ENCODE peak calls at places on chromosomes 11 and 22, in four cellular contexts. J is stomach, O is heart right ventricle, D is astrocyte of the cerebellum. X is an unnamed sample.

GRCh38 chr11:117356126-117356761 is 28.6 kb downstream of the CEP164 start:
- DNase-seq in J (no peak), O (no peak), D (no peak), X (no peak)

GRCh38 chr22:38871360-38872171 is 450 bp downstream of the CBX6 start:
- DNase-seq in J (peak), O (no peak), D (no peak), X (no peak)

GRCh38 chr11:132475046-132475445 is 1057.3 kb downstream of the OPCML start:
- DNase-seq in J (no peak), O (no peak), D (no peak), X (no peak)

GRCh38 chr22:20076627-20077172 is 3.3 kb upstream of the DGCR8 start:
- DNase-seq in J (no peak), O (no peak), D (no peak), X (no peak)

GRCh38 chr11:38402063-38402462 is 1804.0 kb upstream of the RAG2 start:
- DNase-seq in J (no peak), O (no peak), D (no peak), X (no peak)

GRCh38 chr11:76208829-76209670 is 2.7 kb upstream of the WNT11 start:
- DNase-seq in J (peak), O (peak), D (no peak), X (peak)

GRCh38 chr11:31761636-31762035 is 49.5 kb downstream of the PAX6 start:
- DNase-seq in J (no peak), O (no peak), D (no peak), X (no peak)

GRCh38 chr11:68266121-68266891 is 5.5 kb downstream of the C11orf24 start:
- DNase-seq in J (no peak), O (no peak), D (no peak), X (no peak)

GRCh38 chr11:34890089-34890488 is 26.1 kb downstream of the APIP start:
- DNase-seq in J (no peak), O (no peak), D (no peak), X (no peak)

GRCh38 chr22:49480340-49480739 is 347.3 kb downstream of the BRD1 start:
- DNase-seq in J (no peak), O (no peak), D (no peak), X (no peak)

GRCh38 chr22:37300551-37301017 is 18.3 kb downstream of the CYTH4 start:
- DNase-seq in J (no peak), O (no peak), D (no peak), X (no peak)

GRCh38 chr11:10909141-10909883 is 51.5 kb upstream of the ZBED5 start:
- DNase-seq in J (no peak), O (no peak), D (no peak), X (no peak)